ENCODE peak calls at places on chromosomes 11 and 22, in four cellular contexts. Z, L, A and Q are unnamed samples.

GRCh38 chr11:116986521-116987105 is 111.6 kb downstream of the SIK3 start:
- DNase-seq in Z (peak; percentile 57), L (no peak), A (no peak), Q (peak; percentile 18)

GRCh38 chr22:46060292-46061123 is 83.5 kb upstream of the WNT7B start:
- DNase-seq in Z (no peak), L (no peak), A (no peak), Q (no peak)

GRCh38 chr11:22151795-22152194 is 41.1 kb upstream of the ANO5 start:
- DNase-seq in Z (no peak), L (no peak), A (no peak), Q (peak; percentile 34)

GRCh38 chr11:8794677-8795103 is 112.1 kb downstream of the RPL27A start:
- DNase-seq in Z (no peak), L (no peak), A (peak; percentile 44), Q (no peak)

GRCh38 chr11:65785329-65786007 is 1.4 kb upstream of the OVOL1 start:
- DNase-seq in Z (no peak), L (no peak), A (no peak), Q (no peak)

GRCh38 chr22:44634426-44635321 is 67.3 kb upstream of the PRR5 start:
- DNase-seq in Z (no peak), L (no peak), A (no peak), Q (no peak)

GRCh38 chr11:10612217-10612862 is 43.9 kb upstream of the LYVE1 start:
- DNase-seq in Z (no peak), L (no peak), A (no peak), Q (no peak)

GRCh38 chr22:39092111-39092867 is 4.8 kb upstream of the APOBEC3H start:
- DNase-seq in Z (no peak), L (no peak), A (no peak), Q (no peak)

GRCh38 chr22:39898997-39899396 is 1.9 kb upstream of the GRAP2 start:
- DNase-seq in Z (no peak), L (no peak), A (peak; percentile 26), Q (no peak)

GRCh38 chr11:6622261-6623171 is 3.3 kb upstream of the TPP1 start:
- DNase-seq in Z (no peak), L (no peak), A (no peak), Q (no peak)

GRCh38 chr22:44191036-44191454 is 10.3 kb downstream of the PARVG start:
- DNase-seq in Z (peak; percentile 47), L (no peak), A (no peak), Q (no peak)

GRCh38 chr11:1459219-1459575 is 27.4 kb downstream of the MOB2 start:
- DNase-seq in Z (no peak), L (no peak), A (no peak), Q (no peak)

GRCh38 chr22:39612811-39613548 is 42.4 kb downstream of the CACNA1I start:
- DNase-seq in Z (no peak), L (no peak), A (no peak), Q (no peak)

GRCh38 chr11:22337571-22338464 is at the start of gene SLC17A6:
- DNase-seq in Z (peak; percentile 47), L (no peak), A (peak; percentile 87), Q (peak; percentile 90)

GRCh38 chr11:59822989-59823566 is 12.5 kb upstream of the MRPL16 start:
- DNase-seq in Z (peak; percentile 68), L (no peak), A (peak; percentile 75), Q (no peak)

GRCh38 chr22:31347251-31348008 is 1.3 kb upstream of the PATZ1 start:
- DNase-seq in Z (peak; percentile 82), L (peak; percentile 14), A (peak; percentile 84), Q (peak; percentile 34)

GRCh38 chr11:10310301-10310841 is 5.5 kb downstream of the ADM start:
- DNase-seq in Z (no peak), L (no peak), A (no peak), Q (no peak)

GRCh38 chr11:34624069-34624468 is 3.2 kb downstream of the EHF start:
- DNase-seq in Z (no peak), L (no peak), A (no peak), Q (no peak)

GRCh38 chr11:2386591-2386990 is 9.5 kb downstream of the CD81 start:
- DNase-seq in Z (no peak), L (no peak), A (no peak), Q (no peak)

GRCh38 chr11:134950692-134951304 is 538.8 kb upstream of the B3GAT1 start:
- DNase-seq in Z (peak; percentile 27), L (no peak), A (no peak), Q (no peak)

GRCh38 chr22:38572065-38572464 is 2.1 kb upstream of the DMC1 start:
- DNase-seq in Z (peak; percentile 67), L (no peak), A (peak; percentile 67), Q (peak; percentile 36)

GRCh38 chr22:44567846-44568493 is 69.9 kb upstream of the RTL6 start:
- DNase-seq in Z (no peak), L (no peak), A (peak; percentile 51), Q (no peak)

GRCh38 chr11:9617960-9618359 is 44.5 kb downstream of the WEE1 start:
- DNase-seq in Z (peak; percentile 75), L (no peak), A (no peak), Q (no peak)

GRCh38 chr22:30027169-30027568 is 53.1 kb upstream of the HORMAD2 start:
- DNase-seq in Z (no peak), L (no peak), A (no peak), Q (no peak)

GRCh38 chr22:49306632-49306975 is 521.1 kb downstream of the BRD1 start:
- DNase-seq in Z (no peak), L (no peak), A (no peak), Q (no peak)

GRCh38 chr11:26905368-26905767 is 88.5 kb upstream of the FIBIN start:
- DNase-seq in Z (peak; percentile 60), L (no peak), A (no peak), Q (peak; percentile 7)

GRCh38 chr11:28673687-28674431 is 565.7 kb downstream of the METTL15 start:
- DNase-seq in Z (peak; percentile 63), L (no peak), A (no peak), Q (no peak)

GRCh38 chr11:47928426-47928825 is 51.9 kb upstream of the PTPRJ start:
- DNase-seq in Z (no peak), L (no peak), A (no peak), Q (no peak)

GRCh38 chr11:33732176-33732575 is 4.0 kb downstream of the CD59 start:
- DNase-seq in Z (no peak), L (no peak), A (no peak), Q (no peak)